ENCODE peak calls at places on chromosome 13, in nine cellular contexts. I is AG10803; R is heart left ventricle; M is thoracic aorta; O is HCT116; F is cardiac fibroblast; Y is GM12864; V is tibial nerve; B is CD4-positive, alpha-beta T cell. N is an unnamed sample.

GRCh38 chr13:50712469-50712868 is 131.0 kb downstream of the DLEU7 start:
- DNase-seq in V (no peak), F (no peak), I (peak), B (no peak), O (no peak), R (no peak), Y (no peak), M (no peak), N (no peak)

GRCh38 chr13:27424246-27425150 is at the start of gene GTF3A:
- DNase-seq in I (peak), F (peak), V (peak), Y (peak), O (peak), R (peak), M (peak), B (peak), N (peak)

GRCh38 chr13:99367663-99368448 is 60.7 kb upstream of the GPR183 start:
- DNase-seq in I (no peak), F (no peak), M (no peak), B (no peak), Y (no peak), O (no peak), V (no peak), R (no peak), N (no peak)

GRCh38 chr13:37074703-37075102 is 15.2 kb upstream of the SUPT20H start:
- DNase-seq in F (peak), Y (no peak), V (no peak), I (peak), B (no peak), M (no peak), O (peak), R (no peak), N (no peak)

GRCh38 chr13:31022491-31022890 is 90.0 kb downstream of the TEX26 start:
- DNase-seq in M (no peak), O (no peak), Y (no peak), B (no peak), V (no peak), R (no peak), F (no peak), I (peak), N (no peak)

GRCh38 chr13:99103536-99103935 is 97.1 kb upstream of the UBAC2 start:
- DNase-seq in I (no peak), V (no peak), M (no peak), O (no peak), R (no peak), B (no peak), Y (no peak), F (no peak), N (no peak)

GRCh38 chr13:99178636-99179035 is 22.0 kb upstream of the UBAC2 start:
- DNase-seq in V (no peak), I (peak), Y (peak), R (no peak), B (no peak), F (peak), M (no peak), O (no peak), N (no peak)

GRCh38 chr13:73924607-73925006 is 209.6 kb downstream of the KLF12 start:
- DNase-seq in Y (peak), O (no peak), M (no peak), R (no peak), F (no peak), V (no peak), I (no peak), B (no peak), N (no peak)

GRCh38 chr13:107185889-107186288 is 618.0 kb upstream of the ARGLU1 start:
- DNase-seq in V (no peak), M (no peak), R (no peak), I (peak), F (peak), B (no peak), O (no peak), Y (no peak), N (peak)
- TF ChIP-seq CTCF in V (no peak), M (no peak), R (no peak), I (no peak), F (no peak), B (no peak), O (no peak), Y (no peak), N (no peak)

DNA sequence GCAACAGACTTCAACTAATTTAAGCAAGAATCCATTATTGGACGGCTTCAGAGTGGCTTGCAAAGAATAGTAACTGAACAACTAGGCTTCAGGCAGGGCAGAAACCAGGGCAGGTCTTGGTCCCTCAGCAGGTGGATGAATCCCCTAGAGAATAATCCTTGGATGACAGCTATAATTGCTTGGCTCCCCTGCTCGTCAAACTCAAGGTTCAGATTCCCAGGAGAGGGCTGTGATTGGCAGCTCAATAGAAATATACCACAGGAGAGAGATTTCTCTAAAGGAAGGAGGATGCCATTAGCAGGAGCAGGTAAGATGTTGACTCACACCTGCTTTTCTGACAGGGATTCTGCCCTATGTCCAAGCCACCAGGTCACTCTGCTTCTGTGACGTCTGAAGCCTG is 89.6 kb upstream of the PCDH8 start:
- DNase-seq in O (no peak), Y (no peak), F (no peak), V (no peak), M (no peak), R (no peak), I (no peak), B (no peak), N (no peak)
- TF ChIP-seq CTCF in O (no peak), Y (no peak), F (no peak), V (no peak), M (no peak), R (no peak), I (no peak), B (no peak), N (no peak)

DNA sequence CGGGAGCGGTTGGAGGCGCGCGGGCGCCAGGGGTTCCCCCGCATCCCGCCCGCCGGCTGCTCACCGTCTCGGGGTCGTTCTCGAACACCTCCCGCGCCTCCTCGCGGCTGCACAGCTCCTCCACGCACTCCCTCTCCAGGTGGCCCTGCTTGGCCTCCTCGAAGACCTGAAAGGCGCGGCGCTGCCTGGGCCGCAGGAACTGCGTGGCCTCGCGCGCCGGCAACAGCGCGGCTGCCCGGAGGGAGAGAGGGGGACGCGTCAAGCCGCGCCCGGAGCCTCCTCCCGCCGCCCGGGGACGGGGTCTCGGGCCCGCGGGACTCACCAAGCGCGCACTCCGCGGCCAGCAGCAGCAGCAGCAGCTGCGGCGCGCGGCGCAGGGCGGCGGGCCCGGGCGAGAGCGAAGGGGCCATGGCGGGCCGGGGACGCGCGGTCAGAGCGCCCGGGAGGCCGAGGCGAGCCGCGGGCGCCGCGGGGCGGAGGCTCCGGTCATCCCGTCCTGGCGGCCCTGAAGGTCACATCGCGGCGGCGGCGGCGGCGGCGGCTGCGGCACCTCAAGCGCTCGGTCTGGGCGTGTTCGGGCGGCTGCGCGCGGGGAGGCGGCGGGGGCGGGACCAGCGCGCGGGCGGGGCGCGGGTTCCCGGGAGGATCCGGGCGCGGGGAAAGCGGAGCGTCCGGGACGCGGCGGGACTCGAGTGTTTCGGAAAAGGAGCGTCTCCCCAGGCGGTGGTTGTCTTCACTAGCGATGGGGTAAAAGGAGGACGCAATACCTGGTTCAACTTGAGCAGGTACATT is at the start of gene GAS6:
- DNase-seq in R (peak), I (peak), V (no peak), B (no peak), M (no peak), O (no peak), F (peak), Y (no peak), N (peak)
- TF ChIP-seq CTCF in R (peak), I (no peak), V (no peak), B (no peak), M (no peak), O (no peak), F (no peak), Y (no peak), N (peak)

GRCh38 chr13:40247845-40248244 is 418.6 kb downstream of the FOXO1 start:
- DNase-seq in M (no peak), O (no peak), V (no peak), Y (no peak), B (no peak), I (no peak), R (no peak), F (peak), N (peak)

GRCh38 chr13:40252241-40252640 is 414.2 kb downstream of the FOXO1 start:
- DNase-seq in O (no peak), M (no peak), I (no peak), R (no peak), Y (no peak), B (no peak), F (no peak), V (no peak), N (no peak)

GRCh38 chr13:40255551-40255950 is 410.9 kb downstream of the FOXO1 start:
- DNase-seq in R (no peak), B (no peak), V (no peak), M (no peak), F (no peak), I (no peak), Y (no peak), O (no peak), N (no peak)

GRCh38 chr13:40254394-40254793 is 412.0 kb downstream of the FOXO1 start:
- DNase-seq in M (no peak), V (no peak), O (no peak), I (no peak), F (no peak), B (no peak), Y (no peak), R (no peak), N (no peak)

DNA sequence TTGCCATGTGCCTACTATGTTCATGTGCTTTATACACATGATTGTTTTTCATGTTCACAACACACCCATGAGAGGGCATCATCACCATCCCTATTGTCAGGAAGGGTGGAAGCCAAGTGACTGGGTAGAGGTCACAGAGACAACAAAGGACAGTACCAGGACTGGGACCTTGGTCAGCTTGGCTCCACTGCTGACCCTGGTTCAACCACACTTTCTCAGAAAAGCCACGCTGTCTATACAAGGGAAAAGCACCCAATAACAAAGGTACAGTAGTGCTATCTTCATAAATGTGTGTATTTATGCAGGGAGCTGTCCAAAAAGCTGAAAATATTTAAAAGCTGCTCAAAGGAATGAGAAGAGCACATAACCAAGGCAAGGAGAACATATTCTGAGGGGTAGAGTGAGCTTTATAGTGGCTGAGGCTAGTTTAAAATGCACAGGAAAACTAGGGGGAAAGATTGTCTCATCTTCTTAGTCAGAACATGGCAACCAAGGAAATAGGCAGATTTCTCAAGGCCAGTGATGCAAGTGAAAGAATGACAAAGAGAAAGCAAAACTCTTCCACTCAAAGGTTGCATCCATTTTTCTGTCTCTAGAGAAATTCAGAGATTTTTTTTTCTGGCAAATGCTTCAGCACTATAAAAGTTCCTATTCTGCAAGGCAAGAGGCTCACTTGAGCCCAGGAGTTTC is 415.0 kb downstream of the FOXO1 start:
- DNase-seq in V (no peak), I (no peak), O (no peak), B (no peak), R (no peak), Y (no peak), M (no peak), F (peak), N (peak)
- TF ChIP-seq CTCF in V (no peak), I (no peak), O (no peak), B (no peak), R (no peak), Y (no peak), M (no peak), F (no peak), N (no peak)

DNA sequence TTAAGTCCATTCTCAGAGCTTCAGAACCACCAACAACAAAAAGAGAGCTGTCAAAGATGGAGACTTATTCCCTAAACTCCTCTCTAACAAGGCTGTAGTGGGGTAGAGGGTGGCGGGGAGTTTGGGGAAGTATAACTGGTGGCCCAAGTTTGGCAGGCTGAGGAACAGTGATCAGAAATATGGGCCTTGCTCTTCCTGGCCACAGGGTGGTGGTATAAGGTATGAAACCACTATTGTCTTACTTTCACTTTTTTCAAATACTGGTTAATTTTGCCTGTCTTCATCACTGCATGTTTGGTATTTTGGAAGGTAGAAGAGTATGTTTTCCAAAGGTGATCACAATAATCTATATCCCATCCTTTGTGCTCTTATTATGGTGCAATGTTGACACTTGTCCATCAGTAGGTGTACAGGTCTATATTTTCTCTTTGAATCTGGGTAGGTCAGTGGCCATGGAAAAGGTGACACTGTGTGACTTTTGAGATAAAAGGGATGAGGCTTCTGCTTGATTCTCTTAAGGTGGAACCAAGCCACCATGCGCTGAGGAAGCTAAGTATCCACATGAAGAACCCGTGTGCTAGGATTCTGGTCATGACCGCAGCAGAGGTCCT is 23.2 kb upstream of the GPC5 start:
- DNase-seq in F (peak), B (no peak), V (no peak), O (no peak), I (peak), R (no peak), M (no peak), Y (no peak), N (no peak)
- TF ChIP-seq CTCF in F (peak), B (peak), V (peak), O (peak), I (peak), R (peak), M (no peak), Y (peak), N (peak)

N was measured in foreskin fibroblast.